ENCODE peak calls at places on chromosomes 11 and 22, in ten cellular contexts. Q is NCI-H2081 treated with DMSO at 0.1 percent for 48 hours; E is prostate gland; X is effector memory CD8-positive, alpha-beta T cell; P is choroid plexus epithelial cell; W is T-helper 1 cell; Z is BJ; Y is germinal center; H is heart right ventricle; U is activated naive CD8-positive, alpha-beta T cell treated with anti-CD3 and anti-CD28 coated beads, Interleukin-2, amount 50 U/mL, for 24 hours. F is an unnamed sample.

GRCh38 chr11:70913715-70914231 is 338.6 kb downstream of the SHANK2 start:
- DNase-seq in Q (peak; percentile 77), E (no peak), X (no peak), P (no peak), W (no peak), Z (no peak), Y (no peak), H (no peak), U (no peak), F (no peak)

GRCh38 chr11:95306816-95307215 is 75.8 kb upstream of the SESN3 start:
- DNase-seq in Q (no peak), E (no peak), X (no peak), P (no peak), W (no peak), Z (no peak), Y (no peak), H (no peak), U (no peak), F (no peak)

GRCh38 chr11:61158691-61159381 is 2.4 kb downstream of the VPS37C start:
- DNase-seq in Q (no peak), E (peak; percentile 80), X (no peak), P (peak; percentile 82), W (no peak), Z (peak; percentile 67), Y (no peak), H (no peak), U (no peak), F (no peak)

GRCh38 chr11:94888204-94888603 is 85.2 kb downstream of the CWC15 start:
- DNase-seq in Q (no peak), E (no peak), X (no peak), P (no peak), W (no peak), Z (no peak), Y (no peak), H (no peak), U (no peak), F (no peak)

GRCh38 chr11:94754819-94755218 is 13.3 kb upstream of the AMOTL1 start:
- DNase-seq in Q (no peak), E (no peak), X (no peak), P (no peak), W (no peak), Z (no peak), Y (no peak), H (no peak), U (no peak), F (no peak)

GRCh38 chr11:17476317-17477083 is at the start of gene ABCC8:
- DNase-seq in Q (no peak), E (no peak), X (no peak), P (no peak), W (no peak), Z (no peak), Y (no peak), H (no peak), U (no peak), F (no peak)

GRCh38 chr22:42007922-42008321 is 9.3 kb downstream of the WBP2NL start:
- DNase-seq in Q (no peak), E (no peak), X (no peak), P (no peak), W (no peak), Z (no peak), Y (no peak), H (no peak), U (no peak), F (no peak)

GRCh38 chr11:111450480-111451320 is 61.5 kb downstream of the BTG4 start:
- DNase-seq in Q (no peak), E (no peak), X (no peak), P (no peak), W (no peak), Z (no peak), Y (peak; percentile 81), H (no peak), U (no peak), F (peak; percentile 45)

GRCh38 chr11:12674571-12674935 is 332 bp downstream of the TEAD1 start:
- DNase-seq in Q (no peak), E (no peak), X (no peak), P (peak; percentile 22), W (no peak), Z (no peak), Y (peak; percentile 45), H (peak; percentile 28), U (peak; percentile 12), F (peak; percentile 45)

GRCh38 chr22:33919591-33920501 is at the start of gene LARGE1:
- DNase-seq in Q (no peak), E (peak; percentile 13), X (no peak), P (peak; percentile 27), W (no peak), Z (no peak), Y (peak; percentile 19), H (peak; percentile 31), U (peak; percentile 6), F (peak; percentile 54)

GRCh38 chr22:46454233-46454909 is 83.0 kb downstream of the CELSR1 start:
- DNase-seq in Q (no peak), E (no peak), X (no peak), P (no peak), W (no peak), Z (no peak), Y (no peak), H (no peak), U (no peak), F (no peak)

GRCh38 chr11:6812391-6813005 is 13.0 kb upstream of the OR6A2 start:
- DNase-seq in Q (no peak), E (peak; percentile 6), X (peak; percentile 38), P (peak; percentile 65), W (peak; percentile 17), Z (no peak), Y (peak; percentile 62), H (no peak), U (peak; percentile 18), F (peak; percentile 76)

GRCh38 chr11:2516276-2517015 is 71.6 kb downstream of the KCNQ1 start:
- DNase-seq in Q (no peak), E (no peak), X (no peak), P (no peak), W (no peak), Z (no peak), Y (no peak), H (no peak), U (no peak), F (no peak)

GRCh38 chr11:95650271-95650670 is 139.3 kb downstream of the FAM76B start:
- DNase-seq in Q (no peak), E (no peak), X (no peak), P (no peak), W (no peak), Z (no peak), Y (no peak), H (no peak), U (no peak), F (no peak)

GRCh38 chr11:124970925-124971324 is 16.9 kb downstream of the CCDC15 start:
- DNase-seq in Q (no peak), E (no peak), X (no peak), P (peak; percentile 73), W (no peak), Z (no peak), Y (no peak), H (no peak), U (no peak), F (no peak)

GRCh38 chr11:77590194-77590591 is 440 bp downstream of the AQP11 start:
- DNase-seq in Q (no peak), E (peak; percentile 40), X (no peak), P (peak; percentile 66), W (no peak), Z (no peak), Y (peak; percentile 22), H (peak; percentile 22), U (no peak), F (no peak)

GRCh38 chr11:1387961-1388762 is 1.6 kb upstream of the BRSK2 start:
- DNase-seq in Q (no peak), E (no peak), X (no peak), P (no peak), W (no peak), Z (no peak), Y (no peak), H (no peak), U (no peak), F (no peak)

GRCh38 chr11:16167706-16168487 is 188.4 kb downstream of the SOX6 start:
- DNase-seq in Q (no peak), E (no peak), X (no peak), P (no peak), W (no peak), Z (no peak), Y (no peak), H (no peak), U (no peak), F (no peak)

GRCh38 chr11:63537293-63538101 is 889 bp downstream of the PLAAT4 start:
- DNase-seq in Q (peak; percentile 38), E (peak; percentile 83), X (no peak), P (peak; percentile 94), W (no peak), Z (no peak), Y (no peak), H (peak; percentile 84), U (no peak), F (no peak)

GRCh38 chr22:41471606-41472005 is 2.7 kb downstream of the ACO2 start:
- DNase-seq in Q (no peak), E (no peak), X (no peak), P (no peak), W (no peak), Z (no peak), Y (no peak), H (no peak), U (no peak), F (no peak)

GRCh38 chr22:45101828-45102227 is 61.9 kb upstream of the NUP50 start:
- DNase-seq in Q (no peak), E (peak; percentile 59), X (peak; percentile 4), P (peak; percentile 81), W (no peak), Z (no peak), Y (peak; percentile 24), H (peak; percentile 41), U (peak; percentile 48), F (peak; percentile 80)

GRCh38 chr11:77457340-77457739 is 16.6 kb downstream of the PAK1 start:
- DNase-seq in Q (no peak), E (no peak), X (no peak), P (no peak), W (no peak), Z (no peak), Y (no peak), H (no peak), U (no peak), F (no peak)

GRCh38 chr11:30107899-30108298 is 91.1 kb upstream of the KCNA4 start:
- DNase-seq in Q (no peak), E (no peak), X (no peak), P (peak; percentile 70), W (no peak), Z (no peak), Y (no peak), H (no peak), U (no peak), F (no peak)

GRCh38 chr11:83181815-83182214 is 11.7 kb upstream of the ANKRD42 start:
- DNase-seq in Q (no peak), E (no peak), X (no peak), P (no peak), W (no peak), Z (no peak), Y (no peak), H (no peak), U (no peak), F (no peak)

GRCh38 chr11:59641156-59641555 is 25.6 kb upstream of the OSBP start:
- DNase-seq in Q (no peak), E (no peak), X (no peak), P (no peak), W (no peak), Z (no peak), Y (no peak), H (no peak), U (no peak), F (no peak)

GRCh38 chr11:115578275-115578674 is 74.1 kb upstream of the CADM1 start:
- DNase-seq in Q (no peak), E (no peak), X (no peak), P (no peak), W (no peak), Z (no peak), Y (no peak), H (no peak), U (no peak), F (no peak)

GRCh38 chr11:35845860-35846259 is 98.0 kb upstream of the LDLRAD3 start:
- DNase-seq in Q (no peak), E (no peak), X (no peak), P (no peak), W (no peak), Z (no peak), Y (no peak), H (no peak), U (no peak), F (no peak)

F was measured in GM13976.